ENCODE peak calls at places on chromosomes 5 and 9, in six cellular contexts. Y is ureter; E is HEK293T; U is stimulated activated CD8-positive, alpha-beta memory T cell treated with anti-CD3 and anti-CD28 coated beads, Interleukin-4, amount 100 ng/mL, for 24 hours; M is choroid plexus epithelial cell; L is GM03348. T is an unnamed sample.

GRCh38 chr5:56481147-56481997 is 248.2 kb upstream of the ANKRD55 start:
- DNase-seq in Y (no peak), E (peak; percentile 21), U (no peak), M (peak; percentile 54), L (peak; percentile 63), T (no peak)

GRCh38 chr5:93120048-93120447 is 461.0 kb downstream of the NR2F1-AS1 start:
- DNase-seq in Y (no peak), E (no peak), U (no peak), M (no peak), L (no peak), T (no peak)

GRCh38 chr5:17436766-17437221 is 61.2 kb upstream of the TAF11L2 start:
- DNase-seq in Y (no peak), E (no peak), U (no peak), M (peak; percentile 53), L (peak; percentile 14), T (no peak)

GRCh38 chr9:25716220-25716872 is 38.1 kb upstream of the TUSC1 start:
- DNase-seq in Y (peak; percentile 43), E (peak; percentile 60), U (no peak), M (peak; percentile 57), L (peak; percentile 73), T (no peak)

GRCh38 chr5:43039468-43040286 is 442 bp downstream of the ANXA2R start:
- DNase-seq in Y (peak; percentile 66), E (peak; percentile 47), U (peak; percentile 37), M (peak; percentile 86), L (peak; percentile 6), T (peak; percentile 38)

GRCh38 chr5:146947181-146947941 is 68.8 kb upstream of the PPP2R2B start:
- DNase-seq in Y (no peak), E (peak; percentile 21), U (peak; percentile 0), M (peak; percentile 43), L (no peak), T (no peak)

GRCh38 chr9:125049212-125049611 is 94.1 kb downstream of the SCAI start:
- DNase-seq in Y (no peak), E (no peak), U (no peak), M (peak; percentile 7), L (no peak), T (no peak)

GRCh38 chr9:76873056-76873792 is 32.7 kb downstream of the PRUNE2 start:
- DNase-seq in Y (no peak), E (no peak), U (no peak), M (peak; percentile 26), L (peak; percentile 27), T (no peak)

GRCh38 chr5:5242056-5242455 is 101.9 kb downstream of the ADAMTS16 start:
- DNase-seq in Y (no peak), E (no peak), U (no peak), M (no peak), L (no peak), T (no peak)